ENCODE peak calls at places on chromosomes 11 and 22, in nine cellular contexts. S, M, N, U, P, O, K, W and V are unnamed samples.

GRCh38 chr22:33697640-33698039 is 222.6 kb downstream of the LARGE1 start:
- DNase-seq in S (no peak), M (no peak), N (no peak), U (no peak), P (no peak), O (no peak), K (no peak), W (no peak), V (no peak)

GRCh38 chr11:126432065-126432461 is 76.6 kb downstream of the ST3GAL4 start:
- DNase-seq in S (no peak), M (no peak), N (no peak), U (no peak), P (no peak), O (no peak), K (no peak), W (no peak), V (no peak)

GRCh38 chr11:7079545-7080135 is 9.2 kb upstream of the RBMXL2 start:
- DNase-seq in S (no peak), M (no peak), N (no peak), U (no peak), P (no peak), O (no peak), K (no peak), W (no peak), V (no peak)

GRCh38 chr11:64304032-64304315 is 1.4 kb upstream of the ESRRA start:
- DNase-seq in S (no peak), M (no peak), N (no peak), U (no peak), P (no peak), O (no peak), K (no peak), W (no peak), V (no peak)

GRCh38 chr22:24390576-24390975 is 36.8 kb upstream of the ADORA2A start:
- DNase-seq in S (no peak), M (peak), N (no peak), U (no peak), P (no peak), O (no peak), K (peak), W (no peak), V (no peak)

GRCh38 chr11:128627666-128628342 is 40.4 kb upstream of the ETS1 start:
- DNase-seq in S (no peak), M (no peak), N (no peak), U (no peak), P (no peak), O (no peak), K (no peak), W (no peak), V (peak)

GRCh38 chr11:104152941-104153340 is 11.0 kb downstream of the PDGFD start:
- DNase-seq in S (no peak), M (no peak), N (no peak), U (no peak), P (no peak), O (no peak), K (no peak), W (no peak), V (no peak)

GRCh38 chr22:23762866-23763578 is at the start of gene C22orf15:
- DNase-seq in S (no peak), M (peak), N (no peak), U (peak), P (peak), O (no peak), K (no peak), W (no peak), V (no peak)

GRCh38 chr11:121936781-121937447 is 179.1 kb downstream of the BLID start:
- DNase-seq in S (no peak), M (no peak), N (no peak), U (peak), P (no peak), O (no peak), K (no peak), W (no peak), V (no peak)

GRCh38 chr22:46038516-46039430 is 61.8 kb upstream of the WNT7B start:
- DNase-seq in S (no peak), M (no peak), N (no peak), U (no peak), P (peak), O (peak), K (no peak), W (peak), V (no peak)

GRCh38 chr22:30227438-30228228 is 18.9 kb downstream of the LIF start:
- DNase-seq in S (no peak), M (no peak), N (no peak), U (no peak), P (no peak), O (no peak), K (no peak), W (no peak), V (no peak)

GRCh38 chr11:13962198-13962561 is 343 bp upstream of the SPON1 start:
- DNase-seq in S (no peak), M (no peak), N (no peak), U (no peak), P (no peak), O (no peak), K (no peak), W (no peak), V (no peak)

GRCh38 chr11:126483796-126484195 is 128.3 kb downstream of the ST3GAL4 start:
- DNase-seq in S (no peak), M (no peak), N (no peak), U (no peak), P (no peak), O (no peak), K (no peak), W (no peak), V (no peak)

GRCh38 chr11:61027141-61027840 is 55.8 kb downstream of the CD6 start:
- DNase-seq in S (no peak), M (no peak), N (no peak), U (no peak), P (no peak), O (no peak), K (no peak), W (no peak), V (no peak)

GRCh38 chr22:31607696-31608095 is 54.3 kb downstream of the PISD start:
- DNase-seq in S (no peak), M (no peak), N (no peak), U (no peak), P (no peak), O (peak), K (no peak), W (no peak), V (no peak)

GRCh38 chr11:64875369-64876225 is 2.8 kb downstream of the EHD1 start:
- DNase-seq in S (no peak), M (no peak), N (no peak), U (no peak), P (no peak), O (no peak), K (no peak), W (no peak), V (no peak)

GRCh38 chr22:25900880-25901279 is 158.9 kb downstream of the MYO18B start:
- DNase-seq in S (no peak), M (no peak), N (no peak), U (no peak), P (no peak), O (no peak), K (no peak), W (no peak), V (no peak)

GRCh38 chr11:86440305-86440716 is 65.6 kb downstream of the CCDC81 start:
- DNase-seq in S (no peak), M (peak), N (peak), U (no peak), P (no peak), O (no peak), K (peak), W (no peak), V (no peak)

GRCh38 chr11:46413755-46414465 is 22.3 kb upstream of the CHRM4 start:
- DNase-seq in S (peak), M (no peak), N (no peak), U (no peak), P (no peak), O (no peak), K (no peak), W (no peak), V (no peak)

GRCh38 chr11:78853521-78853920 is 278.9 kb upstream of the NARS2 start:
- DNase-seq in S (no peak), M (no peak), N (no peak), U (no peak), P (no peak), O (no peak), K (no peak), W (no peak), V (no peak)

GRCh38 chr11:44623321-44623715 is 57.9 kb downstream of the CD82 start:
- DNase-seq in S (no peak), M (no peak), N (no peak), U (no peak), P (no peak), O (no peak), K (peak), W (peak), V (no peak)

GRCh38 chr11:131488208-131488607 is 117.8 kb downstream of the NTM start:
- DNase-seq in S (no peak), M (no peak), N (no peak), U (no peak), P (no peak), O (no peak), K (peak), W (no peak), V (no peak)

GRCh38 chr11:8340299-8340698 is 76.6 kb upstream of the LMO1 start:
- DNase-seq in S (no peak), M (no peak), N (no peak), U (no peak), P (no peak), O (no peak), K (no peak), W (no peak), V (no peak)

GRCh38 chr22:28239941-28240340 is 320.9 kb upstream of the PITPNB start:
- DNase-seq in S (no peak), M (peak), N (no peak), U (no peak), P (no peak), O (no peak), K (no peak), W (no peak), V (no peak)

GRCh38 chr11:78586452-78587046 is 11.9 kb upstream of the NARS2 start:
- DNase-seq in S (peak), M (peak), N (no peak), U (no peak), P (no peak), O (no peak), K (no peak), W (no peak), V (peak)

GRCh38 chr11:57675176-57675941 is 7.4 kb downstream of the ZDHHC5 start:
- DNase-seq in S (no peak), M (no peak), N (no peak), U (no peak), P (no peak), O (no peak), K (no peak), W (no peak), V (no peak)

GRCh38 chr11:130427049-130427388 is 1.4 kb downstream of the ADAMTS8 start:
- DNase-seq in S (no peak), M (no peak), N (no peak), U (no peak), P (no peak), O (no peak), K (no peak), W (no peak), V (no peak)

GRCh38 chr11:130428271-130428670 is at the start of gene ADAMTS8:
- DNase-seq in S (no peak), M (no peak), N (no peak), U (no peak), P (no peak), O (no peak), K (no peak), W (no peak), V (no peak)

GRCh38 chr11:130427581-130428211 is 713 bp downstream of the ADAMTS8 start:
- DNase-seq in S (no peak), M (no peak), N (peak), U (no peak), P (peak), O (peak), K (no peak), W (no peak), V (no peak)

GRCh38 chr11:130429983-130430382 is 1.6 kb upstream of the ADAMTS8 start:
- DNase-seq in S (no peak), M (no peak), N (no peak), U (no peak), P (no peak), O (no peak), K (no peak), W (no peak), V (no peak)

DNA sequence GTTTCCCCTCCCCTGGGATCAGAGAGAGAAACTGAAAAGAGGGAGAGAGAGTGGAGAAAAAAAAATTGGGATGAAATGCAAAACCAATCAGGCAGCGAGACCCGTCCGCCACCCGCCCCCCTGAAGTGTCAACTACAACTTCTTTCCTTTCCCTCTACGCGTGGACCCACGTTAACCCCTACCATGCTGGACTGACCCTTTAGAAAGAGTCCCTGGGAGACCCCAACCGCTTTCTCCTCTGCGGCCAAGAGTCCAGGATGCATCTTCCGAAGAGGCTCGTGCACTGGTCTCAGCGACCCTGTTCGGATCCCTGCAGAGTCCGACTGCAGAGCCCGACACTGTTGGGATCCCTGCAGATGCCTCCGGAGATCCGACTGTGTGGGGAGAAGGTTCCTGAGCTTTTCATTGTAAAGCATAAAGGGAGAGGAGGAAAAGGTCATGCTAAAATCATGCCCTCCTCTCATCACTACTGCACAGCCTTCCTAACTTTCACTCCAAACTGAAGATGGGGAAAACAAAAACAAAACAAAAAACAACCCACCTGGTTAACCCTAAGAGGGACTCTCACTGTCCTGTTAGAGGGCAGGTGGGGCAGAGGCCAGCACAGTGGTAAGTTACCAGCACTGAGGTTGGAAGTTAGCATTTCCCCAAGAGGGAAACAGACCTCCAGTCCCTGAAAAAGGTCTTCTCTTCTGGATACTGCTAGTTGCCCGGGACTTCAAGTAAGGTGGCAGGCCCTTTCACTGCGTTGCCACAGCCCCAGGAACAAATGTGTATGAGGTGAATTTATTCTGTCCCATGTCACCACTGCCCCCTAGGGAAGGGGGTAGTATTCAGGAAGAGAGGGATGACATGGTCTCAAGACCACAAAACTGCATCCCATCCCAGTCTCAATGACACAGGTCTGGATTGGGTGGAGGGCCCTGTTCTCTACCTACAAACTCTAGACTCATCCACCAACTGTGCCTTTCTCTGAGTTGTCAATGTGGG is 578 bp upstream of the ADAMTS8 start:
- DNase-seq in S (no peak), M (no peak), N (no peak), U (no peak), P (no peak), O (no peak), K (no peak), W (no peak), V (no peak)
- TF ChIP-seq CTCF in S (no peak), M (no peak), N (no peak), U (peak), P (no peak), O (no peak), K (no peak), W (no peak), V (no peak)

GRCh38 chr11:102208835-102209234 is 98.6 kb downstream of the YAP1 start:
- DNase-seq in S (no peak), M (no peak), N (no peak), U (no peak), P (no peak), O (no peak), K (no peak), W (no peak), V (no peak)
- TF ChIP-seq CTCF in S (no peak), M (no peak), N (no peak), U (no peak), P (no peak), O (no peak), K (no peak), W (no peak), V (no peak)

GRCh38 chr11:130188047-130188446 is 28.5 kb downstream of the ST14 start:
- DNase-seq in S (no peak), M (no peak), N (no peak), U (no peak), P (no peak), O (no peak), K (no peak), W (no peak), V (no peak)
- TF ChIP-seq CTCF in S (no peak), M (no peak), N (no peak), U (no peak), P (no peak), O (no peak), K (no peak), W (no peak), V (no peak)

DNA sequence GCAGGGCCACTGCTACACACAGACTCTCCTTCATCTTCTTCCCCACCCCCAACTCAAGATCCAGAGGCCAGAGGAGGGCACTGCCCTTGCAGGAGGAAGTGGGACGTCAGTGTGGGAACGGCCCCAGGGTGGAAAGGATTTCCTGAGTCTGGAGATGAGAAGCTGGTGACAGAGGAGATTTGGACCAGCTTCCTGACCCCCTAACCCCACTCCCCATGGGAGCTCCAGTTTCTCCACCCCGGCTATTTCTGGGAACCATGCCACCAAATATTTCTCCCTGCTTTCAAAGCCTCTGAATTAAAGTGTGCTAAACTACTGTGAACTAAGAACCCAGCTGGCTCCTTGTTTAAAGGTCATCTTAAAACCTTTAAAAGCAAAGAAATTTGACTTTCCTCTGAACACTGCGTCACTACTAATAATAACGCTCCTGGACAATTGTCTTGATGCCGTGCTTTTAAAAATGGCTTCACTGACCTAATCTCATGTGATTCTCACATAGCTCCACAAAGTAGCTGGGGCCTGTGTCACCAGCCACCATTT is 46.6 kb downstream of the CWC15 start:
- DNase-seq in S (peak), M (peak), N (peak), U (peak), P (no peak), O (peak), K (peak), W (peak), V (no peak)
- TF ChIP-seq CTCF in S (no peak), M (no peak), N (no peak), U (no peak), P (no peak), O (no peak), K (no peak), W (no peak), V (no peak)

GRCh38 chr22:43885319-43885671 is 6.5 kb downstream of the PNPLA5 start:
- DNase-seq in S (no peak), M (no peak), N (no peak), U (no peak), P (no peak), O (no peak), K (no peak), W (no peak), V (no peak)
- TF ChIP-seq CTCF in S (peak), M (no peak), N (no peak), U (peak), P (no peak), O (no peak), K (no peak), W (no peak), V (no peak)

GRCh38 chr11:94212898-94213297 is 84.3 kb downstream of the PANX1 start:
- DNase-seq in S (no peak), M (no peak), N (no peak), U (no peak), P (no peak), O (no peak), K (no peak), W (no peak), V (no peak)
- TF ChIP-seq CTCF in S (no peak), M (no peak), N (no peak), U (no peak), P (no peak), O (no peak), K (no peak), W (no peak), V (no peak)

GRCh38 chr22:39520054-39520873 is at the start of gene ATF4:
- DNase-seq in S (peak), M (peak), N (peak), U (peak), P (peak), O (peak), K (peak), W (peak), V (peak)

GRCh38 chr22:39522567-39523300 is 2.4 kb downstream of the ATF4 start:
- DNase-seq in S (peak), M (peak), N (no peak), U (peak), P (no peak), O (peak), K (no peak), W (no peak), V (no peak)

GRCh38 chr22:39518996-39519680 is 1.2 kb upstream of the ATF4 start:
- DNase-seq in S (no peak), M (peak), N (no peak), U (peak), P (no peak), O (peak), K (no peak), W (no peak), V (no peak)

GRCh38 chr22:39519681-39520053 is 695 bp upstream of the ATF4 start:
- DNase-seq in S (peak), M (no peak), N (peak), U (no peak), P (peak), O (no peak), K (peak), W (peak), V (peak)

GRCh38 chr22:39520874-39521857 is 804 bp downstream of the ATF4 start:
- DNase-seq in S (peak), M (peak), N (peak), U (peak), P (peak), O (peak), K (peak), W (peak), V (peak)
- TF ChIP-seq CTCF in S (no peak), M (no peak), N (no peak), U (no peak), P (no peak), O (no peak), K (no peak), W (no peak), V (no peak)

GRCh38 chr22:41946360-41947180 is at the start of gene CENPM:
- DNase-seq in S (peak), M (peak), N (peak), U (peak), P (peak), O (peak), K (peak), W (peak), V (peak)
- TF ChIP-seq CTCF in S (no peak), M (peak), N (peak), U (peak), P (no peak), O (peak), K (peak), W (no peak), V (no peak)

GRCh38 chr11:16960250-16960649 is 54.0 kb downstream of the PLEKHA7 start:
- DNase-seq in S (no peak), M (no peak), N (no peak), U (no peak), P (no peak), O (no peak), K (no peak), W (no peak), V (no peak)
- TF ChIP-seq CTCF in S (no peak), M (no peak), N (no peak), U (no peak), P (no peak), O (no peak), K (no peak), W (no peak), V (no peak)